ENCODE peak calls at places on chromosomes 3 and 15, in seven cellular contexts. T, Y, O, N, X, H and R are unnamed samples. For H3K36me3, the result is how much of the 10 kb centered on the place peaks cover.

GRCh38 chr3:161474139-161474538 is 22.5 kb upstream of the OTOL1 start:
- DNase-seq in T (no peak), Y (no peak), O (no peak), N (no peak), X (no peak), H (peak), R (no peak)

GRCh38 chr3:72951259-72951722 is 45.3 kb upstream of the PPP4R2 start:
- DNase-seq in T (no peak), Y (no peak), O (no peak), N (no peak), X (no peak), H (no peak), R (peak)

GRCh38 chr3:156680243-156680930 is 6.0 kb downstream of the TIPARP start:
- DNase-seq in T (no peak), Y (no peak), O (no peak), N (no peak), X (no peak), H (no peak), R (no peak)

GRCh38 chr3:172751188-172751571 is 654 bp downstream of the ECT2 start:
- DNase-seq in T (no peak), Y (no peak), O (peak), N (no peak), X (no peak), H (peak), R (peak)

GRCh38 chr15:101483476-101483875 is 6.0 kb downstream of the PCSK6 start:
- DNase-seq in T (no peak), Y (no peak), O (no peak), N (no peak), X (no peak), H (no peak), R (no peak)

GRCh38 chr3:122230174-122230573 is 46.7 kb downstream of the CASR start:
- DNase-seq in T (no peak), Y (no peak), O (no peak), N (no peak), X (no peak), H (no peak), R (no peak)

GRCh38 chr3:17111556-17111955 is 226.8 kb downstream of the PLCL2 start:
- DNase-seq in T (no peak), Y (no peak), O (peak), N (no peak), X (no peak), H (peak), R (no peak)

GRCh38 chr3:196274585-196274984 is 12.9 kb downstream of the PCYT1A start:
- DNase-seq in T (no peak), Y (no peak), O (no peak), N (no peak), X (no peak), H (peak), R (peak)

GRCh38 chr3:35946121-35946856 is 307.0 kb downstream of the ARPP21 start:
- DNase-seq in T (no peak), Y (no peak), O (peak), N (no peak), X (no peak), H (no peak), R (no peak)

GRCh38 chr15:34927726-34928125 is 41.8 kb downstream of the AQR start:
- DNase-seq in T (no peak), Y (no peak), O (no peak), N (no peak), X (no peak), H (no peak), R (no peak)

GRCh38 chr15:56236197-56236596 is 7.5 kb downstream of the RFX7 start:
- DNase-seq in T (no peak), Y (no peak), O (no peak), N (no peak), X (no peak), H (no peak), R (no peak)

GRCh38 chr3:14528081-14528480 is 12.1 kb downstream of the GRIP2 start:
- DNase-seq in T (no peak), Y (no peak), O (no peak), N (no peak), X (no peak), H (no peak), R (no peak)

GRCh38 chr3:136193273-136194043 is 2.7 kb downstream of the MSL2 start:
- DNase-seq in T (no peak), Y (no peak), O (peak), N (no peak), X (no peak), H (no peak), R (peak)

GRCh38 chr3:32310918-32311839 is 72.7 kb downstream of the CMTM8 start:
- DNase-seq in T (no peak), Y (no peak), O (no peak), N (no peak), X (no peak), H (no peak), R (no peak)

GRCh38 chr15:86167816-86168215 is 88.1 kb downstream of the AGBL1 start:
- DNase-seq in T (no peak), Y (no peak), O (no peak), N (no peak), X (no peak), H (no peak), R (no peak)

GRCh38 chr3:99425930-99426329 is 212.5 kb upstream of the COL8A1 start:
- DNase-seq in T (no peak), Y (no peak), O (no peak), N (no peak), X (no peak), H (no peak), R (no peak)

GRCh38 chr3:150238995-150239612 is 169.0 kb upstream of the TSC22D2 start:
- DNase-seq in T (no peak), Y (no peak), O (no peak), N (no peak), X (no peak), H (no peak), R (no peak)

GRCh38 chr3:133292251-133292650 is 107.6 kb upstream of the BFSP2 start:
- DNase-seq in T (no peak), Y (no peak), O (no peak), N (no peak), X (peak), H (no peak), R (no peak)

GRCh38 chr3:13927295-13927694 is 47.4 kb upstream of the WNT7A start:
- DNase-seq in T (no peak), Y (no peak), O (no peak), N (no peak), X (no peak), H (no peak), R (no peak)

GRCh38 chr3:145557405-145557804 is 603.6 kb downstream of the PLOD2 start:
- DNase-seq in T (peak), Y (no peak), O (peak), N (no peak), X (peak), H (peak), R (no peak)

GRCh38 chr15:90955911-90956310 is 1.2 kb downstream of the RCCD1 start:
- DNase-seq in T (no peak), Y (no peak), O (no peak), N (no peak), X (no peak), H (no peak), R (no peak)

GRCh38 chr3:147945968-147946519 is 536.9 kb downstream of the ZIC1 start:
- DNase-seq in T (peak), Y (no peak), O (peak), N (no peak), X (peak), H (peak), R (no peak)

GRCh38 chr15:41494922-41495735 is 1.5 kb downstream of the ITPKA start:
- DNase-seq in T (no peak), Y (no peak), O (no peak), N (peak), X (no peak), H (no peak), R (peak)

GRCh38 chr3:10758304-10759037 is 57.6 kb upstream of the SLC6A11 start:
- DNase-seq in T (peak), Y (peak), O (peak), N (peak), X (peak), H (peak), R (peak)

GRCh38 chr3:45612138-45612537 is 17.6 kb downstream of the LIMD1 start:
- DNase-seq in T (no peak), Y (no peak), O (no peak), N (no peak), X (no peak), H (no peak), R (no peak)
- H3K4me3 ChIP-seq in T (no peak), Y (no peak), O (no peak), N (no peak), X (no peak), H (no peak), R (no peak)

DNA sequence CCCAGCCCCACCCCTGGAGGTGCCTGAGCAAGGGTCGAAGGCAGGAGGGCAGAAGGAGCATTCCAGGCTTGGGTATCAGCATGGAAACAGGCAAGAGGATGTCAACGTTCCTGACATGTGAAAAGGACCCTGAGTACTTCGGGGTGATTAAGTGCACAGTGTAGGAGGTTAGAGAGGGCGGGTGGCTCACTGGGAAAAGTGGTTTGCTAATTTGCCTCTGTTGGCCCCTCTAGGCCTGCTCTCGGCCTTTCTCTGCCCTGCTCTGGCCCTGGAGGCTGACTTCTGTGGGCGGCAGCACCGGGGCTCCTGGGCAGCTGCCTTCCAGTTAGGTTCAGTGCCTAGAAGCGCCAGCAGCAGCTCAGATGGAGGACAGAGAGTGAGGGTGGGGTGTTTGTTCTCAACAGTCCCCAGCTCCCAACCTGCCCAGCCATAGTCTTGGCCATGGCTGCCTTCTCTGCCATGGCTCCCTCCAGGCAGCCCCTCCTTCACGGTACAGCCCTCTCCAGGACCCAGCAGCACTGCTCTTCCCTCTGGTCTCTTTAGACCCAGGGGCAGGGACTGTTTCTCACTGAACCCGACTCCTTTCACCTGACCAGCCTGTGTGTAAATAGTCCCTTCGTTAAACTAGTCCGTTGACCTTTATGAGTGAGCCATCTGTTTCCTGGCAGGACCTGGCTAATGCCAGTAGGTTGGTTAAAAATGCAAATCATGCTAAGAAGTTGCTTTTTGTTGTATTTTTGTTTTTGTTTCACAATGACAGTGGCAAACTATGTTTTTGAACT is 107.1 kb upstream of the TPM1 start:
- DNase-seq in T (no peak), Y (no peak), O (no peak), N (no peak), X (no peak), H (no peak), R (no peak)
- H3K27ac ChIP-seq in T (no peak), Y (no peak), O (no peak), N (no peak), X (no peak), H (no peak), R (no peak)

DNA sequence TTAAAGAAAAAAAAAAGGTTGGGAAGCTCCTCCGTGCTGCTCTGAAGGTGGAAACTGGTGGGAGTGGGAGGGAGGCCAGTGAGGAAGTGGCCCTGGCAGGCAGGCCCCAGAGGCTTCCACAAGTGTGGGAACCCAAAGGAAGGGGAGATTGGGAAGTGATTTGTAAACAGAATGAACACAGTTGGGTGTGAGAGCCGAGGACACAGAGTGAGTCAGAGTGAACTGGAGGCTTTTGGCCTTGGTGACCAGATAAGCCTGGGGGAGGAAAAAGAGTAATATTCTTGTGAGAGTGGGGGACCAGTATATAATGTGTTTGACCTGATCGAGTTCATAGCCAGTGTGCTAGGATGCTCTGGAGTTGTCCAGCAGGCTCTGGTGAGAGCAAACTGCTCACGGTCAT is 23.0 kb downstream of the MKRN2 start:
- DNase-seq in T (no peak), Y (no peak), O (peak), N (no peak), X (no peak), H (peak), R (no peak)
- H3K36me3 ChIP-seq in T (half or more), Y (half or more), O (under half), N (under half), X (half or more), H (half or more), R (half or more)

DNA sequence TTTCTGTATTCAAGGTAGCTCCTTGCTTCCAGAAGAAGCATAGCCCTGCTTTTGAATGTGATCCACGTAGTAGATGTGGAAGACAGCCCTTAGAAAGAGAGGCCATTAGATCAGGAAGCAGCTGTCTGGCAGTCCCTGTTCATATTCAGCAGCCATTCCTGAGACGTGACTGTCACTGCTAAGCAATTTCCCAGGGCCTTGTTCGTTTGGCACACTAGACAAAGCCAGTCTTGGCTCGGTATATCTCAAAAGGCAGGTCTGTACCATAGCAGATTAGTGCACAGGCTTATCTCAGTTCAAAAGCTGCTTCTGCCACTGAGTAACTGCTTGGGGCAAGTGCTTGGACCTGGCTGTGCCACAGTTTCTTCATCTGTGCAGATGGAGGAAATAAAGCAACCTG is 287.8 kb upstream of the MCTP2 start:
- DNase-seq in T (no peak), Y (no peak), O (no peak), N (no peak), X (no peak), H (no peak), R (no peak)
- H3K4me3 ChIP-seq in T (no peak), Y (no peak), O (no peak), N (no peak), X (no peak), H (no peak), R (no peak)

DNA sequence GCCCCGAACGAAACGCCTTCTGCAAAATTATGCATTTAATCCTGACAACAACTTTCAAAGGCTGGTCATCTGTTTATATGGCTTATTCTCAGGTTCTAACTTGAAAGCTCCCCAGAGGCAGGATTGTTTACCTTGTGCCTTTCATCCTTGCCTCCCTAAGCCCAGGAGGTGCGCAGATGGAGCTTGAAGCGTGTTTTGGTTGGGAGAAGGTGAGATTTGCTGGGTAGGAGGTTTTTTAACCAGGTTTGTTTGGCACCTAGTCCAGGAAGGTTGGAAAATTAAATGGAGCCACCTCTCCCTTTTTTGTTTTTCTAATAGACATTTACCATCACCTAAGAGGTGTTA is 675 bp downstream of the TSEN2 start:
- DNase-seq in T (no peak), Y (no peak), O (no peak), N (no peak), X (no peak), H (no peak), R (no peak)
- H3K27ac ChIP-seq in T (peak), Y (peak), O (peak), N (peak), X (no peak), H (no peak), R (peak)

GRCh38 chr3:8637348-8637747 is 7.2 kb downstream of the SSUH2 start:
- DNase-seq in T (no peak), Y (no peak), O (no peak), N (no peak), X (no peak), H (no peak), R (no peak)

GRCh38 chr3:8639585-8639984 is 5.0 kb downstream of the SSUH2 start:
- DNase-seq in T (no peak), Y (no peak), O (no peak), N (no peak), X (no peak), H (no peak), R (no peak)

GRCh38 chr3:8641472-8641871 is 3.1 kb downstream of the SSUH2 start:
- DNase-seq in T (no peak), Y (no peak), O (no peak), N (no peak), X (no peak), H (no peak), R (no peak)

GRCh38 chr3:8640223-8640622 is 4.4 kb downstream of the SSUH2 start:
- DNase-seq in T (no peak), Y (no peak), O (no peak), N (no peak), X (no peak), H (no peak), R (no peak)

GRCh38 chr3:8638994-8639393 is 5.6 kb downstream of the SSUH2 start:
- DNase-seq in T (peak), Y (no peak), O (no peak), N (no peak), X (no peak), H (peak), R (no peak)
- H3K36me3 ChIP-seq in T (under half), Y (under half), O (under half), N (under half), X (under half), H (under half), R (under half)

DNA sequence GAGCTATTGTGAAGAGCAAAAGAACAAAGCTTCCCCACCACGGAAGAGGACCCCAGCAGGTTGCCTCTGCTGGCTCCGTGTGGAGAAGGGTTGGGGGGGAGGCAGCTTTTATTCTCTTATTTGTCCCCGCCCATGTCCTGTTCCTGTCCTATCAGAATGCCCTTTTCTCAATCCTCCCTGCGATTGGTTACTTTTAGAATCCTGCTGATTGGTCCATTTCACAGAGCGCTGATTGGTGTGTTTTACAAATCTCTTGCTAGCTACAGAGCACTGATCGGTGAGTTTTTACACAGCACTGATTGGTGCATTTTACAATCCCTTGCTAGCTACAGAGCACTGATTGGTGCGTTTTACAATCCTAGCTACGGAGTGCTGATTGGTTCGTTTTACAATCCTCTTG is 100.6 kb upstream of the KLF13 start:
- DNase-seq in T (no peak), Y (no peak), O (no peak), N (no peak), X (no peak), H (no peak), R (no peak)
- H3K4me3 ChIP-seq in T (no peak), Y (no peak), O (no peak), N (no peak), X (no peak), H (no peak), R (no peak)

GRCh38 chr15:77819841-77820728 is 187.4 kb upstream of the LINGO1 start:
- DNase-seq in T (no peak), Y (no peak), O (no peak), N (no peak), X (peak), H (no peak), R (no peak)
- H3K27ac ChIP-seq in T (no peak), Y (no peak), O (no peak), N (no peak), X (no peak), H (no peak), R (no peak)